ENCODE peak calls at places on chromosome 17, in seven cellular contexts. S is skeletal muscle cell, G is prostate gland, D is NCI-H2029, J is fibroblast of mammary gland, V is IMR-90, K is neural progenitor cell. O is an unnamed sample.

GRCh38 chr17:17836818-17837379 is at the start of gene SREBF1:
- DNase-seq in S (no peak), G (no peak), D (no peak), J (no peak), V (peak), K (peak), O (no peak)

GRCh38 chr17:80264048-80264792 is 3.6 kb downstream of the RNF213 start:
- DNase-seq in S (no peak), G (no peak), D (no peak), J (no peak), V (no peak), K (no peak), O (no peak)

GRCh38 chr17:2693561-2694380 is 17.8 kb downstream of the CLUH start:
- DNase-seq in S (no peak), G (no peak), D (no peak), J (no peak), V (no peak), K (no peak), O (no peak)

GRCh38 chr17:77842148-77842905 is 116.2 kb upstream of the TNRC6C start:
- DNase-seq in S (no peak), G (no peak), D (peak), J (peak), V (peak), K (no peak), O (no peak)

GRCh38 chr17:8004899-8005298 is 2.5 kb downstream of the GUCY2D start:
- DNase-seq in S (no peak), G (no peak), D (no peak), J (peak), V (peak), K (no peak), O (no peak)

GRCh38 chr17:19320876-19321275 is 41.6 kb downstream of the B9D1 start:
- DNase-seq in S (no peak), G (no peak), D (no peak), J (no peak), V (no peak), K (no peak), O (no peak)

GRCh38 chr17:81165246-81166032 is at the start of gene PVALEF:
- DNase-seq in S (no peak), G (no peak), D (no peak), J (no peak), V (no peak), K (peak), O (no peak)

GRCh38 chr17:10745231-10745630 is 15.4 kb upstream of the TMEM220 start:
- DNase-seq in S (no peak), G (no peak), D (no peak), J (peak), V (no peak), K (no peak), O (no peak)

GRCh38 chr17:67365762-67366192 is 600 bp downstream of the PSMD12 start:
- DNase-seq in S (peak), G (no peak), D (no peak), J (peak), V (peak), K (no peak), O (no peak)

GRCh38 chr17:27446569-27447301 is 9.5 kb upstream of the KSR1 start:
- DNase-seq in S (peak), G (no peak), D (no peak), J (peak), V (peak), K (no peak), O (no peak)

GRCh38 chr17:44952946-44953475 is 5.4 kb upstream of the KIF18B start:
- DNase-seq in S (no peak), G (no peak), D (no peak), J (no peak), V (no peak), K (peak), O (no peak)

GRCh38 chr17:42071810-42072209 is 21.4 kb upstream of the C17orf113 start:
- DNase-seq in S (no peak), G (no peak), D (no peak), J (no peak), V (no peak), K (no peak), O (no peak)

GRCh38 chr17:72387487-72387886 is 266.7 kb downstream of the SOX9 start:
- DNase-seq in S (peak), G (no peak), D (no peak), J (peak), V (peak), K (no peak), O (no peak)

GRCh38 chr17:48055531-48056245 is 7.5 kb downstream of the NFE2L1 start:
- DNase-seq in S (peak), G (no peak), D (no peak), J (no peak), V (peak), K (peak), O (no peak)

GRCh38 chr17:82679586-82680465 is 18.7 kb downstream of the RAB40B start:
- DNase-seq in S (no peak), G (no peak), D (no peak), J (no peak), V (no peak), K (peak), O (no peak)

GRCh38 chr17:55420067-55420775 is 1.4 kb downstream of the MMD start:
- DNase-seq in S (no peak), G (no peak), D (no peak), J (no peak), V (no peak), K (no peak), O (no peak)

GRCh38 chr17:75124041-75124818 is 7.3 kb downstream of the NT5C start:
- DNase-seq in S (no peak), G (peak), D (peak), J (peak), V (peak), K (no peak), O (no peak)

GRCh38 chr17:8884336-8884990 is 17.0 kb upstream of the PIK3R6 start:
- DNase-seq in S (no peak), G (no peak), D (no peak), J (no peak), V (no peak), K (no peak), O (no peak)

GRCh38 chr17:74601944-74602572 is 10.0 kb upstream of the CD300LD start:
- DNase-seq in S (no peak), G (no peak), D (peak), J (peak), V (peak), K (peak), O (no peak)

O was measured in LNCaP clone FGC.